ENCODE peak calls at places on chromosomes 12 and 14, in nine cellular contexts. One of them, this sample, is unnamed.

GRCh38 chr14:61673305-61673704 is 22.0 kb upstream of the HIF1A start:
- DNase-seq in sciatic nerve: no peak
- DNase-seq in activated T-helper 1 cell treated with anti-CD3 and anti-CD28 coated beads, Interleukin-2, amount 50 U/mL, for 16 hours: no peak
- DNase-seq in stimulated activated CD8-positive, alpha-beta memory T cell treated with anti-CD3 and anti-CD28 coated beads, Interleukin-4, amount 100 ng/mL, for 48 hours: no peak
- DNase-seq in AML-193: no peak
- DNase-seq in GOT3: no peak
- DNase-seq in T-helper 9 cell: no peak
- DNase-seq in EH: peak
- DNase-seq in midbrain: no peak
- DNase-seq in this sample: no peak

GRCh38 chr12:90149453-90149852 is 440.8 kb upstream of the ATP2B1 start:
- DNase-seq in T-helper 9 cell: no peak
- DNase-seq in AML-193: no peak
- DNase-seq in midbrain: no peak
- DNase-seq in GOT3: no peak
- DNase-seq in EH: no peak
- DNase-seq in stimulated activated CD8-positive, alpha-beta memory T cell treated with anti-CD3 and anti-CD28 coated beads, Interleukin-4, amount 100 ng/mL, for 48 hours: no peak
- DNase-seq in activated T-helper 1 cell treated with anti-CD3 and anti-CD28 coated beads, Interleukin-2, amount 50 U/mL, for 16 hours: no peak
- DNase-seq in sciatic nerve: no peak
- DNase-seq in this sample: no peak

GRCh38 chr14:101088714-101089113 is 185.2 kb upstream of the RTL1 start:
- DNase-seq in T-helper 9 cell: no peak
- DNase-seq in AML-193: no peak
- DNase-seq in midbrain: no peak
- DNase-seq in sciatic nerve: no peak
- DNase-seq in stimulated activated CD8-positive, alpha-beta memory T cell treated with anti-CD3 and anti-CD28 coated beads, Interleukin-4, amount 100 ng/mL, for 48 hours: peak
- DNase-seq in activated T-helper 1 cell treated with anti-CD3 and anti-CD28 coated beads, Interleukin-2, amount 50 U/mL, for 16 hours: no peak
- DNase-seq in GOT3: no peak
- DNase-seq in EH: no peak
- DNase-seq in this sample: no peak

GRCh38 chr14:59254146-59254910 is 65.9 kb downstream of the DAAM1 start:
- DNase-seq in T-helper 9 cell: no peak
- DNase-seq in sciatic nerve: peak
- DNase-seq in activated T-helper 1 cell treated with anti-CD3 and anti-CD28 coated beads, Interleukin-2, amount 50 U/mL, for 16 hours: no peak
- DNase-seq in midbrain: peak
- DNase-seq in GOT3: no peak
- DNase-seq in EH: peak
- DNase-seq in AML-193: no peak
- DNase-seq in stimulated activated CD8-positive, alpha-beta memory T cell treated with anti-CD3 and anti-CD28 coated beads, Interleukin-4, amount 100 ng/mL, for 48 hours: no peak
- DNase-seq in this sample: peak

GRCh38 chr14:100790785-100791667 is 34.9 kb upstream of the MEG3 start:
- DNase-seq in AML-193: no peak
- DNase-seq in sciatic nerve: no peak
- DNase-seq in activated T-helper 1 cell treated with anti-CD3 and anti-CD28 coated beads, Interleukin-2, amount 50 U/mL, for 16 hours: no peak
- DNase-seq in T-helper 9 cell: no peak
- DNase-seq in stimulated activated CD8-positive, alpha-beta memory T cell treated with anti-CD3 and anti-CD28 coated beads, Interleukin-4, amount 100 ng/mL, for 48 hours: no peak
- DNase-seq in EH: peak
- DNase-seq in midbrain: no peak
- DNase-seq in GOT3: no peak
- DNase-seq in this sample: no peak

GRCh38 chr12:25072901-25073645 is 121.9 kb downstream of the DNAI7 start:
- DNase-seq in sciatic nerve: no peak
- DNase-seq in EH: no peak
- DNase-seq in midbrain: peak
- DNase-seq in activated T-helper 1 cell treated with anti-CD3 and anti-CD28 coated beads, Interleukin-2, amount 50 U/mL, for 16 hours: no peak
- DNase-seq in AML-193: no peak
- DNase-seq in stimulated activated CD8-positive, alpha-beta memory T cell treated with anti-CD3 and anti-CD28 coated beads, Interleukin-4, amount 100 ng/mL, for 48 hours: no peak
- DNase-seq in T-helper 9 cell: no peak
- DNase-seq in GOT3: no peak
- DNase-seq in this sample: no peak

GRCh38 chr12:66555113-66555512 is 123.8 kb downstream of the GRIP1 start:
- DNase-seq in GOT3: no peak
- DNase-seq in EH: peak
- DNase-seq in sciatic nerve: no peak
- DNase-seq in activated T-helper 1 cell treated with anti-CD3 and anti-CD28 coated beads, Interleukin-2, amount 50 U/mL, for 16 hours: no peak
- DNase-seq in AML-193: no peak
- DNase-seq in stimulated activated CD8-positive, alpha-beta memory T cell treated with anti-CD3 and anti-CD28 coated beads, Interleukin-4, amount 100 ng/mL, for 48 hours: no peak
- DNase-seq in T-helper 9 cell: no peak
- DNase-seq in midbrain: no peak
- DNase-seq in this sample: no peak

GRCh38 chr12:54258286-54258685 is 21.6 kb downstream of the CBX5 start:
- DNase-seq in EH: peak
- DNase-seq in AML-193: no peak
- DNase-seq in T-helper 9 cell: no peak
- DNase-seq in stimulated activated CD8-positive, alpha-beta memory T cell treated with anti-CD3 and anti-CD28 coated beads, Interleukin-4, amount 100 ng/mL, for 48 hours: no peak
- DNase-seq in midbrain: peak
- DNase-seq in activated T-helper 1 cell treated with anti-CD3 and anti-CD28 coated beads, Interleukin-2, amount 50 U/mL, for 16 hours: no peak
- DNase-seq in GOT3: no peak
- DNase-seq in sciatic nerve: no peak
- DNase-seq in this sample: no peak

GRCh38 chr14:104878582-104878981 is 13.5 kb downstream of the CEP170B start:
- DNase-seq in AML-193: no peak
- DNase-seq in sciatic nerve: no peak
- DNase-seq in stimulated activated CD8-positive, alpha-beta memory T cell treated with anti-CD3 and anti-CD28 coated beads, Interleukin-4, amount 100 ng/mL, for 48 hours: no peak
- DNase-seq in midbrain: no peak
- DNase-seq in activated T-helper 1 cell treated with anti-CD3 and anti-CD28 coated beads, Interleukin-2, amount 50 U/mL, for 16 hours: no peak
- DNase-seq in GOT3: no peak
- DNase-seq in EH: no peak
- DNase-seq in T-helper 9 cell: no peak
- DNase-seq in this sample: no peak

GRCh38 chr12:19546611-19547162 is 107.4 kb downstream of the AEBP2 start:
- DNase-seq in EH: peak
- DNase-seq in stimulated activated CD8-positive, alpha-beta memory T cell treated with anti-CD3 and anti-CD28 coated beads, Interleukin-4, amount 100 ng/mL, for 48 hours: no peak
- DNase-seq in AML-193: no peak
- DNase-seq in GOT3: no peak
- DNase-seq in midbrain: no peak
- DNase-seq in activated T-helper 1 cell treated with anti-CD3 and anti-CD28 coated beads, Interleukin-2, amount 50 U/mL, for 16 hours: no peak
- DNase-seq in sciatic nerve: no peak
- DNase-seq in T-helper 9 cell: no peak
- DNase-seq in this sample: peak